ENCODE peak calls at places on chromosomes 12 and 14, in nine cellular contexts. L is non-pigmented ciliary epithelial cell; K is NCI-H446 treated with DMSO at 0.1 percent for 48 hours; D is GM23338; T is activated T-cell treated with anti-CD3 and anti-CD28 coated beads for 48 hours; U is A549; Q is Caco-2; S is NCI-H460; M is CD8-positive, alpha-beta memory T cell. C is an unnamed sample.

GRCh38 chr14:86654558-86655184 is 1124.7 kb downstream of the FLRT2 start:
- DNase-seq in T (peak), U (peak), L (no peak), K (no peak), Q (peak), M (no peak), D (peak), S (peak), C (peak)

GRCh38 chr14:38079268-38079667 is 128.4 kb upstream of the SSTR1 start:
- DNase-seq in U (peak), L (no peak), M (no peak), Q (no peak), K (no peak), S (no peak), T (no peak), D (no peak), C (peak)

GRCh38 chr12:75623631-75624118 is 112.3 kb upstream of the KRR1 start:
- DNase-seq in Q (peak), M (no peak), U (peak), D (peak), L (no peak), S (peak), K (no peak), T (no peak), C (peak)

GRCh38 chr14:104461676-104462443 is 117.7 kb upstream of the C14orf180 start:
- DNase-seq in T (no peak), U (no peak), M (no peak), S (no peak), D (peak), Q (no peak), K (no peak), L (no peak), C (no peak)

GRCh38 chr12:74917743-74918142 is 291.9 kb downstream of the KCNC2 start:
- DNase-seq in T (no peak), S (no peak), Q (no peak), L (no peak), U (no peak), M (no peak), K (no peak), D (no peak), C (no peak)

GRCh38 chr12:132046561-132046960 is 96.8 kb downstream of the EP400 start:
- DNase-seq in S (no peak), L (peak), Q (no peak), K (no peak), M (no peak), D (no peak), U (no peak), T (no peak), C (peak)

GRCh38 chr12:45130881-45131281 is 80.0 kb upstream of the DBX2 start:
- DNase-seq in D (peak), S (peak), Q (peak), U (peak), T (peak), L (peak), M (no peak), K (peak), C (peak)

GRCh38 chr12:65004270-65004669 is 116.8 kb downstream of the WIF1 start:
- DNase-seq in Q (no peak), M (no peak), T (no peak), U (no peak), D (no peak), S (no peak), L (no peak), K (no peak), C (no peak)

GRCh38 chr12:24060089-24060488 is 110.6 kb upstream of the SOX5 start:
- DNase-seq in T (no peak), D (no peak), Q (no peak), M (no peak), L (no peak), S (no peak), U (no peak), K (no peak), C (no peak)

GRCh38 chr12:85872497-85873091 is 1.5 kb upstream of the NTS start:
- DNase-seq in S (peak), L (peak), M (no peak), Q (peak), K (peak), D (peak), T (no peak), U (peak), C (peak)

GRCh38 chr14:75709207-75709812 is 48.3 kb downstream of the TTLL5 start:
- DNase-seq in Q (peak), L (peak), S (peak), D (peak), M (peak), K (peak), U (peak), T (peak), C (peak)

GRCh38 chr14:36507847-36508417 is 12.1 kb downstream of the NKX2-1 start:
- DNase-seq in D (peak), M (no peak), S (no peak), K (no peak), Q (no peak), T (no peak), L (no peak), U (no peak), C (no peak)

GRCh38 chr14:68316078-68316868 is 476.6 kb downstream of the ZFP36L1 start:
- DNase-seq in M (no peak), L (no peak), T (no peak), K (no peak), U (no peak), S (no peak), Q (no peak), D (no peak), C (no peak)

GRCh38 chr12:90091809-90092208 is 383.2 kb upstream of the ATP2B1 start:
- DNase-seq in M (no peak), Q (no peak), U (peak), T (no peak), K (no peak), S (peak), L (no peak), D (no peak), C (no peak)

GRCh38 chr14:60153996-60154395 is 11.2 kb downstream of the DHRS7 start:
- DNase-seq in K (no peak), M (no peak), D (no peak), U (no peak), S (no peak), Q (no peak), T (no peak), L (no peak), C (no peak)

GRCh38 chr14:22653012-22653621 is 9.0 kb upstream of the OR6J1 start:
- DNase-seq in Q (peak), L (no peak), T (peak), K (peak), S (peak), M (peak), U (peak), D (peak), C (peak)

C was measured in hepatocyte.